ENCODE peak calls at places on chromosomes 7 and 10, in nine cellular contexts. One of them, this sample, is unnamed.

GRCh38 chr10:104642311-104643022 is 1.4 kb downstream of the SORCS3 start:
- DNase-seq in kidney epithelial cell: no peak
- DNase-seq in choroid plexus epithelial cell: peak; percentile 5
- DNase-seq in head of caudate nucleus: peak; percentile 91
- DNase-seq in foreskin fibroblast: peak; percentile 49
- DNase-seq in A172: no peak
- DNase-seq in BJ: no peak
- DNase-seq in germinal center: peak; percentile 11
- DNase-seq in DMS79 treated with DMSO at 0.1 percent for 48 hours: peak; percentile 62
- DNase-seq in this sample: no peak

GRCh38 chr10:130959752-130960195 is 351.7 kb downstream of the TCERG1L start:
- DNase-seq in kidney epithelial cell: no peak
- DNase-seq in choroid plexus epithelial cell: no peak
- DNase-seq in head of caudate nucleus: no peak
- DNase-seq in foreskin fibroblast: no peak
- DNase-seq in A172: no peak
- DNase-seq in BJ: no peak
- DNase-seq in germinal center: no peak
- DNase-seq in DMS79 treated with DMSO at 0.1 percent for 48 hours: no peak
- DNase-seq in this sample: no peak

GRCh38 chr10:15943461-15943860 is 83.2 kb upstream of the MINDY3 start:
- DNase-seq in kidney epithelial cell: no peak
- DNase-seq in choroid plexus epithelial cell: no peak
- DNase-seq in head of caudate nucleus: no peak
- DNase-seq in foreskin fibroblast: no peak
- DNase-seq in A172: no peak
- DNase-seq in BJ: no peak
- DNase-seq in germinal center: no peak
- DNase-seq in DMS79 treated with DMSO at 0.1 percent for 48 hours: no peak
- DNase-seq in this sample: no peak

GRCh38 chr7:25835191-25835590 is 316.8 kb upstream of the NFE2L3 start:
- DNase-seq in kidney epithelial cell: no peak
- DNase-seq in choroid plexus epithelial cell: peak; percentile 59
- DNase-seq in head of caudate nucleus: no peak
- DNase-seq in foreskin fibroblast: peak; percentile 75
- DNase-seq in A172: no peak
- DNase-seq in BJ: peak; percentile 46
- DNase-seq in germinal center: no peak
- DNase-seq in DMS79 treated with DMSO at 0.1 percent for 48 hours: no peak
- DNase-seq in this sample: no peak

GRCh38 chr10:7424315-7424714 is 13.5 kb upstream of the SFMBT2 start:
- DNase-seq in kidney epithelial cell: no peak
- DNase-seq in choroid plexus epithelial cell: no peak
- DNase-seq in head of caudate nucleus: no peak
- DNase-seq in foreskin fibroblast: no peak
- DNase-seq in A172: no peak
- DNase-seq in BJ: no peak
- DNase-seq in germinal center: no peak
- DNase-seq in DMS79 treated with DMSO at 0.1 percent for 48 hours: no peak
- DNase-seq in this sample: no peak

GRCh38 chr7:88402529-88402928 is 95.8 kb upstream of the STEAP4 start:
- DNase-seq in kidney epithelial cell: no peak
- DNase-seq in choroid plexus epithelial cell: no peak
- DNase-seq in head of caudate nucleus: no peak
- DNase-seq in foreskin fibroblast: no peak
- DNase-seq in A172: no peak
- DNase-seq in BJ: no peak
- DNase-seq in germinal center: no peak
- DNase-seq in DMS79 treated with DMSO at 0.1 percent for 48 hours: no peak
- DNase-seq in this sample: no peak

GRCh38 chr7:100044719-100045118 is 4.9 kb upstream of the ZSCAN21 start:
- DNase-seq in kidney epithelial cell: no peak
- DNase-seq in choroid plexus epithelial cell: no peak
- DNase-seq in head of caudate nucleus: no peak
- DNase-seq in foreskin fibroblast: no peak
- DNase-seq in A172: no peak
- DNase-seq in BJ: no peak
- DNase-seq in germinal center: peak; percentile 32
- DNase-seq in DMS79 treated with DMSO at 0.1 percent for 48 hours: no peak
- DNase-seq in this sample: no peak

GRCh38 chr7:88116395-88116794 is 103.4 kb downstream of the SRI start:
- DNase-seq in kidney epithelial cell: no peak
- DNase-seq in choroid plexus epithelial cell: no peak
- DNase-seq in head of caudate nucleus: no peak
- DNase-seq in foreskin fibroblast: no peak
- DNase-seq in A172: no peak
- DNase-seq in BJ: no peak
- DNase-seq in germinal center: no peak
- DNase-seq in DMS79 treated with DMSO at 0.1 percent for 48 hours: no peak
- DNase-seq in this sample: no peak

GRCh38 chr7:6406121-6406520 is 41.6 kb downstream of the DAGLB start:
- DNase-seq in kidney epithelial cell: no peak
- DNase-seq in choroid plexus epithelial cell: no peak
- DNase-seq in head of caudate nucleus: no peak
- DNase-seq in foreskin fibroblast: no peak
- DNase-seq in A172: no peak
- DNase-seq in BJ: no peak
- DNase-seq in germinal center: no peak
- DNase-seq in DMS79 treated with DMSO at 0.1 percent for 48 hours: no peak
- DNase-seq in this sample: no peak

GRCh38 chr10:61904711-61905445 is 3.4 kb downstream of the ARID5B start:
- DNase-seq in kidney epithelial cell: no peak
- DNase-seq in choroid plexus epithelial cell: peak; percentile 83
- DNase-seq in head of caudate nucleus: peak; percentile 11
- DNase-seq in foreskin fibroblast: peak; percentile 86
- DNase-seq in A172: peak; percentile 78
- DNase-seq in BJ: no peak
- DNase-seq in germinal center: peak; percentile 69
- DNase-seq in DMS79 treated with DMSO at 0.1 percent for 48 hours: no peak
- DNase-seq in this sample: peak; percentile 76

GRCh38 chr10:128431997-128432396 is 305.8 kb upstream of the MKI67 start:
- DNase-seq in kidney epithelial cell: no peak
- DNase-seq in choroid plexus epithelial cell: no peak
- DNase-seq in head of caudate nucleus: no peak
- DNase-seq in foreskin fibroblast: no peak
- DNase-seq in A172: no peak
- DNase-seq in BJ: no peak
- DNase-seq in germinal center: no peak
- DNase-seq in DMS79 treated with DMSO at 0.1 percent for 48 hours: no peak
- DNase-seq in this sample: no peak

GRCh38 chr10:97889461-97890265 is 40.0 kb downstream of the GOLGA7B start:
- DNase-seq in kidney epithelial cell: peak; percentile 95
- DNase-seq in choroid plexus epithelial cell: peak; percentile 59
- DNase-seq in head of caudate nucleus: no peak
- DNase-seq in foreskin fibroblast: peak; percentile 58
- DNase-seq in A172: peak; percentile 94
- DNase-seq in BJ: no peak
- DNase-seq in germinal center: no peak
- DNase-seq in DMS79 treated with DMSO at 0.1 percent for 48 hours: no peak
- DNase-seq in this sample: peak; percentile 39

GRCh38 chr10:70778267-70778924 is 6.8 kb downstream of the TBATA start:
- DNase-seq in kidney epithelial cell: no peak
- DNase-seq in choroid plexus epithelial cell: no peak
- DNase-seq in head of caudate nucleus: no peak
- DNase-seq in foreskin fibroblast: no peak
- DNase-seq in A172: no peak
- DNase-seq in BJ: no peak
- DNase-seq in germinal center: no peak
- DNase-seq in DMS79 treated with DMSO at 0.1 percent for 48 hours: no peak
- DNase-seq in this sample: no peak

GRCh38 chr7:76343294-76343930 is 15.4 kb downstream of the YWHAG start:
- DNase-seq in kidney epithelial cell: no peak
- DNase-seq in choroid plexus epithelial cell: peak; percentile 19
- DNase-seq in head of caudate nucleus: no peak
- DNase-seq in foreskin fibroblast: peak; percentile 35
- DNase-seq in A172: peak; percentile 63
- DNase-seq in BJ: no peak
- DNase-seq in germinal center: no peak
- DNase-seq in DMS79 treated with DMSO at 0.1 percent for 48 hours: no peak
- DNase-seq in this sample: no peak

GRCh38 chr10:74153123-74153522 is 2.1 kb downstream of the ADK start:
- DNase-seq in kidney epithelial cell: no peak
- DNase-seq in choroid plexus epithelial cell: peak; percentile 93
- DNase-seq in head of caudate nucleus: no peak
- DNase-seq in foreskin fibroblast: peak; percentile 76
- DNase-seq in A172: peak; percentile 37
- DNase-seq in BJ: no peak
- DNase-seq in germinal center: no peak
- DNase-seq in DMS79 treated with DMSO at 0.1 percent for 48 hours: no peak
- DNase-seq in this sample: no peak

GRCh38 chr10:109205929-109206585 is 717.3 kb downstream of the XPNPEP1 start:
- DNase-seq in kidney epithelial cell: peak; percentile 88
- DNase-seq in choroid plexus epithelial cell: peak; percentile 67
- DNase-seq in head of caudate nucleus: no peak
- DNase-seq in foreskin fibroblast: peak; percentile 89
- DNase-seq in A172: peak; percentile 96
- DNase-seq in BJ: peak; percentile 91
- DNase-seq in germinal center: no peak
- DNase-seq in DMS79 treated with DMSO at 0.1 percent for 48 hours: no peak
- DNase-seq in this sample: peak; percentile 71

GRCh38 chr7:24727165-24728120 is 29.8 kb downstream of the GSDME start:
- DNase-seq in kidney epithelial cell: no peak
- DNase-seq in choroid plexus epithelial cell: peak; percentile 26
- DNase-seq in head of caudate nucleus: no peak
- DNase-seq in foreskin fibroblast: no peak
- DNase-seq in A172: no peak
- DNase-seq in BJ: no peak
- DNase-seq in germinal center: no peak
- DNase-seq in DMS79 treated with DMSO at 0.1 percent for 48 hours: no peak
- DNase-seq in this sample: no peak

GRCh38 chr10:133358162-133358919 is 522 bp upstream of the FUOM start:
- DNase-seq in kidney epithelial cell: no peak
- DNase-seq in choroid plexus epithelial cell: no peak
- DNase-seq in head of caudate nucleus: no peak
- DNase-seq in foreskin fibroblast: peak; percentile 83
- DNase-seq in A172: no peak
- DNase-seq in BJ: no peak
- DNase-seq in germinal center: no peak
- DNase-seq in DMS79 treated with DMSO at 0.1 percent for 48 hours: no peak
- DNase-seq in this sample: no peak

GRCh38 chr7:65251851-65252620 is 121.6 kb upstream of the ZNF92 start:
- DNase-seq in kidney epithelial cell: peak; percentile 57
- DNase-seq in choroid plexus epithelial cell: peak; percentile 66
- DNase-seq in head of caudate nucleus: peak; percentile 30
- DNase-seq in foreskin fibroblast: peak; percentile 37
- DNase-seq in A172: peak; percentile 73
- DNase-seq in BJ: no peak
- DNase-seq in germinal center: peak; percentile 19
- DNase-seq in DMS79 treated with DMSO at 0.1 percent for 48 hours: peak; percentile 89
- DNase-seq in this sample: no peak

GRCh38 chr10:99920901-99921300 is 88.8 kb downstream of the DNMBP start:
- DNase-seq in kidney epithelial cell: no peak
- DNase-seq in choroid plexus epithelial cell: peak; percentile 64
- DNase-seq in head of caudate nucleus: no peak
- DNase-seq in foreskin fibroblast: peak; percentile 52
- DNase-seq in A172: peak; percentile 75
- DNase-seq in BJ: no peak
- DNase-seq in germinal center: no peak
- DNase-seq in DMS79 treated with DMSO at 0.1 percent for 48 hours: no peak
- DNase-seq in this sample: no peak

GRCh38 chr10:12181065-12181775 is 14.5 kb downstream of the NUDT5 start:
- DNase-seq in kidney epithelial cell: no peak
- DNase-seq in choroid plexus epithelial cell: peak; percentile 66
- DNase-seq in head of caudate nucleus: no peak
- DNase-seq in foreskin fibroblast: peak; percentile 8
- DNase-seq in A172: peak; percentile 15
- DNase-seq in BJ: no peak
- DNase-seq in germinal center: no peak
- DNase-seq in DMS79 treated with DMSO at 0.1 percent for 48 hours: no peak
- DNase-seq in this sample: no peak

GRCh38 chr7:44111759-44112158 is 7.6 kb downstream of the AEBP1 start:
- DNase-seq in kidney epithelial cell: no peak
- DNase-seq in choroid plexus epithelial cell: no peak
- DNase-seq in head of caudate nucleus: peak; percentile 49
- DNase-seq in foreskin fibroblast: no peak
- DNase-seq in A172: no peak
- DNase-seq in BJ: no peak
- DNase-seq in germinal center: no peak
- DNase-seq in DMS79 treated with DMSO at 0.1 percent for 48 hours: no peak
- DNase-seq in this sample: no peak

GRCh38 chr7:33185786-33186185 is 56.4 kb downstream of the BBS9 start:
- DNase-seq in kidney epithelial cell: no peak
- DNase-seq in choroid plexus epithelial cell: peak; percentile 80
- DNase-seq in head of caudate nucleus: no peak
- DNase-seq in foreskin fibroblast: peak; percentile 76
- DNase-seq in A172: peak; percentile 78
- DNase-seq in BJ: no peak
- DNase-seq in germinal center: peak; percentile 21
- DNase-seq in DMS79 treated with DMSO at 0.1 percent for 48 hours: peak; percentile 48
- DNase-seq in this sample: peak; percentile 38

GRCh38 chr10:95860486-95861040 is 47.2 kb upstream of the CC2D2B start:
- DNase-seq in kidney epithelial cell: no peak
- DNase-seq in choroid plexus epithelial cell: no peak
- DNase-seq in head of caudate nucleus: no peak
- DNase-seq in foreskin fibroblast: peak; percentile 64
- DNase-seq in A172: no peak
- DNase-seq in BJ: no peak
- DNase-seq in germinal center: no peak
- DNase-seq in DMS79 treated with DMSO at 0.1 percent for 48 hours: no peak
- DNase-seq in this sample: no peak

GRCh38 chr10:104300002-104300735 is 31.2 kb downstream of the GSTO2 start:
- DNase-seq in kidney epithelial cell: no peak
- DNase-seq in choroid plexus epithelial cell: peak; percentile 100
- DNase-seq in head of caudate nucleus: no peak
- DNase-seq in foreskin fibroblast: peak; percentile 97
- DNase-seq in A172: peak; percentile 96
- DNase-seq in BJ: peak; percentile 95
- DNase-seq in germinal center: no peak
- DNase-seq in DMS79 treated with DMSO at 0.1 percent for 48 hours: no peak
- DNase-seq in this sample: peak; percentile 97

GRCh38 chr10:133378251-133379096 is 588 bp upstream of the PAOX start:
- DNase-seq in kidney epithelial cell: no peak
- DNase-seq in choroid plexus epithelial cell: peak; percentile 52
- DNase-seq in head of caudate nucleus: peak; percentile 81
- DNase-seq in foreskin fibroblast: peak; percentile 78
- DNase-seq in A172: peak; percentile 8
- DNase-seq in BJ: no peak
- DNase-seq in germinal center: peak; percentile 61
- DNase-seq in DMS79 treated with DMSO at 0.1 percent for 48 hours: peak; percentile 8
- DNase-seq in this sample: no peak

GRCh38 chr10:108388716-108389115 is 1224.2 kb upstream of the SORCS1 start:
- DNase-seq in kidney epithelial cell: no peak
- DNase-seq in choroid plexus epithelial cell: no peak
- DNase-seq in head of caudate nucleus: no peak
- DNase-seq in foreskin fibroblast: peak; percentile 57
- DNase-seq in A172: no peak
- DNase-seq in BJ: no peak
- DNase-seq in germinal center: no peak
- DNase-seq in DMS79 treated with DMSO at 0.1 percent for 48 hours: no peak
- DNase-seq in this sample: no peak

GRCh38 chr10:104085801-104086400 is at the start of gene COL17A1:
- DNase-seq in kidney epithelial cell: no peak
- DNase-seq in choroid plexus epithelial cell: no peak
- DNase-seq in head of caudate nucleus: no peak
- DNase-seq in foreskin fibroblast: no peak
- DNase-seq in A172: no peak
- DNase-seq in BJ: no peak
- DNase-seq in germinal center: no peak
- DNase-seq in DMS79 treated with DMSO at 0.1 percent for 48 hours: no peak
- DNase-seq in this sample: no peak

GRCh38 chr10:787933-788651 is 98.6 kb upstream of the DIP2C start:
- DNase-seq in kidney epithelial cell: no peak
- DNase-seq in choroid plexus epithelial cell: peak; percentile 70
- DNase-seq in head of caudate nucleus: no peak
- DNase-seq in foreskin fibroblast: no peak
- DNase-seq in A172: peak; percentile 88
- DNase-seq in BJ: no peak
- DNase-seq in germinal center: no peak
- DNase-seq in DMS79 treated with DMSO at 0.1 percent for 48 hours: no peak
- DNase-seq in this sample: no peak

GRCh38 chr10:109912335-109913282 is 10.7 kb downstream of the XPNPEP1 start:
- DNase-seq in kidney epithelial cell: no peak
- DNase-seq in choroid plexus epithelial cell: peak; percentile 91
- DNase-seq in head of caudate nucleus: no peak
- DNase-seq in foreskin fibroblast: peak; percentile 35
- DNase-seq in A172: no peak
- DNase-seq in BJ: no peak
- DNase-seq in germinal center: peak; percentile 83
- DNase-seq in DMS79 treated with DMSO at 0.1 percent for 48 hours: no peak
- DNase-seq in this sample: no peak

GRCh38 chr7:46486264-46487206 is 565.5 kb upstream of the IGFBP3 start:
- DNase-seq in kidney epithelial cell: peak; percentile 41
- DNase-seq in choroid plexus epithelial cell: peak; percentile 84
- DNase-seq in head of caudate nucleus: no peak
- DNase-seq in foreskin fibroblast: peak; percentile 90
- DNase-seq in A172: peak; percentile 85
- DNase-seq in BJ: peak; percentile 44
- DNase-seq in germinal center: no peak
- DNase-seq in DMS79 treated with DMSO at 0.1 percent for 48 hours: no peak
- DNase-seq in this sample: peak; percentile 96